ENCODE peak calls at places on chromosomes 13 and 19, in six cellular contexts. Y is H1, Q is Karpas-422, A is mammary epithelial cell, E is OCI-LY7, O is fibroblast of lung. W is an unnamed sample. For H4K20me1, the result is how much of the 10 kb centered on the place peaks cover.

GRCh38 chr13:80337011-80337688 is 3.8 kb downstream of the SPRY2 start:
- DNase-seq in Y (no peak), Q (no peak), A (peak), E (no peak), O (peak), W (no peak)

GRCh38 chr19:50817941-50818858 is 5.4 kb downstream of the KLK1 start:
- DNase-seq in Y (peak), Q (peak), A (no peak), E (peak), O (no peak), W (peak)

GRCh38 chr19:8377598-8377997 is 12.6 kb upstream of the RAB11B start:
- DNase-seq in Y (no peak), Q (no peak), A (no peak), E (no peak), O (no peak), W (no peak)

GRCh38 chr19:34265221-34265650 is 10.9 kb downstream of the GARRE1 start:
- DNase-seq in Y (no peak), Q (no peak), A (peak), E (no peak), O (no peak), W (no peak)

GRCh38 chr19:771332-771785 is 20.4 kb downstream of the MISP start:
- DNase-seq in Y (no peak), Q (peak), A (peak), E (peak), O (peak), W (peak)

GRCh38 chr13:110580800-110581199 is 19.3 kb upstream of the RAB20 start:
- DNase-seq in Y (no peak), Q (no peak), A (no peak), E (no peak), O (no peak), W (no peak)

GRCh38 chr13:33509642-33510229 is 224.2 kb upstream of the STARD13 start:
- DNase-seq in Y (no peak), Q (no peak), A (no peak), E (no peak), O (peak), W (peak)

GRCh38 chr19:54188224-54188871 is 1.0 kb downstream of the MBOAT7 start:
- DNase-seq in Y (no peak), Q (peak), A (peak), E (no peak), O (peak), W (peak)

GRCh38 chr13:99320693-99321481 is 13.7 kb upstream of the GPR183 start:
- DNase-seq in Y (no peak), Q (peak), A (peak), E (no peak), O (peak), W (peak)

GRCh38 chr13:20924758-20925394 is 22.3 kb upstream of the XPO4 start:
- DNase-seq in Y (no peak), Q (peak), A (peak), E (peak), O (peak), W (peak)

GRCh38 chr13:97627566-97627965 is 193.6 kb downstream of the RAP2A start:
- DNase-seq in Y (no peak), Q (no peak), A (peak), E (no peak), O (peak), W (peak)

GRCh38 chr13:49140910-49141611 is 79.1 kb upstream of the MLNR start:
- DNase-seq in Y (no peak), Q (no peak), A (no peak), E (no peak), O (no peak), W (no peak)
- H3K4me2 ChIP-seq in Y (no peak), Q (no peak), A (no peak), E (no peak), O (no peak), W (no peak)

GRCh38 chr13:113853518-113854237 is 10.2 kb downstream of the GAS6 start:
- DNase-seq in Y (no peak), Q (no peak), A (no peak), E (no peak), O (no peak), W (no peak)

GRCh38 chr13:113854238-113855011 is 9.5 kb downstream of the GAS6 start:
- DNase-seq in Y (no peak), Q (no peak), A (no peak), E (no peak), O (peak), W (no peak)

GRCh38 chr13:113851480-113851803 is 12.4 kb downstream of the GAS6 start:
- DNase-seq in Y (no peak), Q (no peak), A (no peak), E (no peak), O (no peak), W (no peak)

GRCh38 chr13:113851826-113852535 is 11.9 kb downstream of the GAS6 start:
- DNase-seq in Y (no peak), Q (no peak), A (no peak), E (no peak), O (no peak), W (no peak)

GRCh38 chr13:113852536-113853517 is 11.0 kb downstream of the GAS6 start:
- DNase-seq in Y (no peak), Q (no peak), A (no peak), E (no peak), O (no peak), W (no peak)
- H4K20me1 ChIP-seq in Y (under half), Q (under half), A (under half), E (under half), O (under half), W (under half)

GRCh38 chr19:41930322-41930722 is 2.1 kb upstream of the ERFL start:
- DNase-seq in Y (no peak), Q (peak), A (no peak), E (no peak), O (no peak), W (no peak)

GRCh38 chr19:41927810-41928192 is 448 bp downstream of the ERFL start:
- DNase-seq in Y (no peak), Q (peak), A (no peak), E (peak), O (no peak), W (no peak)

GRCh38 chr19:41928221-41928683 is at the start of gene ERFL:
- DNase-seq in Y (no peak), Q (peak), A (no peak), E (peak), O (no peak), W (no peak)

GRCh38 chr19:41929536-41930071 is 1.4 kb upstream of the ERFL start:
- DNase-seq in Y (no peak), Q (peak), A (no peak), E (peak), O (no peak), W (no peak)

DNA sequence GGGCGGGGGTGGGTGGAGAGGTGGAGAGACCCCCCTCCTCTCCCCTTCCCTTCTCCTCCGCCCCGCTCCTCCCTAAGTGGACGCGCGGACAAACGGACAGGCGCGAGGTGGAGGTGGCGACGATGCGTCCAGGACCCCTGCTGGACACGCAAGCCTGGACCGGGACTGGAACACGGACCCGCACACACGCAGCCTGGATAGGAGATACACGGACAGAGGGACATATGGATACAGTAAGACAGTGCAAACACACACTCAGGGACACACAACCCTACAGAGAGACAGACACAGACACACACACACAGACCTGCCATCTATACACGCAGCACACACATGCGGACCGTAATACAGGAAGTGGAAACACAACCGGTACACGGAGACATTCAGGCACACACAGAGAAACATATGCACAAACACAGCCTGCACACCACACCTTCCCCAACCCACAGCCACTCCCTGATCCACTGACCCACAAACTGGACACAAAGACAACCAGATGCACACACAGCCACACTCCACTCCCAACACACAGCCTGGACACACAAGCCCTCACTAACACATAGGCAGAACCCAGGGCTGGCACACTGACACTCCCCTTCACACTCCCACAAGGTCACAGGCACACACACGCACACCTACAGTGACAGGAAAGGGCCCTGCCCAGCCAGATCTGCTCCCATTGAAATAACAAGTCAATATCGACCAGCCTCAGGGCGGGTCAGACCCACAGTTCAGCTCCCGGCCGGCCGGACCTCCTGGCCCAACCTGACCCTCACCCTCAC is 696 bp upstream of the ERFL start:
- DNase-seq in Y (no peak), Q (peak), A (no peak), E (peak), O (no peak), W (no peak)
- H3K4me2 ChIP-seq in Y (peak), Q (peak), A (peak), E (peak), O (peak), W (peak)

GRCh38 chr19:17735410-17735809 is 15.9 kb upstream of the FCHO1 start:
- DNase-seq in Y (no peak), Q (no peak), A (no peak), E (no peak), O (no peak), W (no peak)

GRCh38 chr19:17737690-17738153 is 13.6 kb upstream of the FCHO1 start:
- DNase-seq in Y (no peak), Q (no peak), A (peak), E (no peak), O (peak), W (no peak)

GRCh38 chr19:17739121-17739875 is 12.0 kb upstream of the FCHO1 start:
- DNase-seq in Y (no peak), Q (peak), A (no peak), E (peak), O (no peak), W (no peak)

GRCh38 chr19:17733127-17733526 is 13.8 kb downstream of the MAP1S start:
- DNase-seq in Y (no peak), Q (no peak), A (no peak), E (no peak), O (no peak), W (no peak)

GRCh38 chr19:17734146-17734545 is 14.9 kb downstream of the MAP1S start:
- DNase-seq in Y (no peak), Q (no peak), A (no peak), E (no peak), O (no peak), W (no peak)
- H4K20me1 ChIP-seq in Y (under half), Q (under half), A (under half), E (under half), O (under half), W (under half)

GRCh38 chr19:28485300-28485699 is 727.7 kb downstream of the UQCRFS1 start:
- DNase-seq in Y (no peak), Q (no peak), A (no peak), E (no peak), O (no peak), W (no peak)
- H3K4me2 ChIP-seq in Y (no peak), Q (no peak), A (no peak), E (no peak), O (no peak), W (no peak)

GRCh38 chr13:114089341-114089740 is 43.1 kb downstream of the RASA3 start:
- DNase-seq in Y (no peak), Q (no peak), A (peak), E (no peak), O (no peak), W (no peak)

GRCh38 chr13:114088863-114089262 is 43.6 kb downstream of the RASA3 start:
- DNase-seq in Y (no peak), Q (no peak), A (no peak), E (no peak), O (no peak), W (no peak)

GRCh38 chr13:114089751-114090400 is 42.5 kb downstream of the RASA3 start:
- DNase-seq in Y (no peak), Q (no peak), A (no peak), E (no peak), O (no peak), W (no peak)

GRCh38 chr13:114088234-114088633 is 44.2 kb downstream of the RASA3 start:
- DNase-seq in Y (no peak), Q (no peak), A (no peak), E (no peak), O (no peak), W (no peak)

GRCh38 chr13:114087430-114087829 is 45.0 kb downstream of the RASA3 start:
- DNase-seq in Y (no peak), Q (no peak), A (no peak), E (no peak), O (no peak), W (no peak)
- H4K20me1 ChIP-seq in Y (under half), Q (under half), A (under half), E (under half), O (under half), W (under half)

GRCh38 chr13:51370811-51371210 is 31.3 kb downstream of the SERPINE3 start:
- DNase-seq in Y (no peak), Q (no peak), A (no peak), E (no peak), O (no peak), W (no peak)

GRCh38 chr13:51370116-51370515 is 30.6 kb downstream of the SERPINE3 start:
- DNase-seq in Y (no peak), Q (no peak), A (no peak), E (no peak), O (no peak), W (no peak)

GRCh38 chr13:51373451-51373850 is 34.0 kb downstream of the SERPINE3 start:
- DNase-seq in Y (no peak), Q (no peak), A (no peak), E (no peak), O (no peak), W (no peak)

DNA sequence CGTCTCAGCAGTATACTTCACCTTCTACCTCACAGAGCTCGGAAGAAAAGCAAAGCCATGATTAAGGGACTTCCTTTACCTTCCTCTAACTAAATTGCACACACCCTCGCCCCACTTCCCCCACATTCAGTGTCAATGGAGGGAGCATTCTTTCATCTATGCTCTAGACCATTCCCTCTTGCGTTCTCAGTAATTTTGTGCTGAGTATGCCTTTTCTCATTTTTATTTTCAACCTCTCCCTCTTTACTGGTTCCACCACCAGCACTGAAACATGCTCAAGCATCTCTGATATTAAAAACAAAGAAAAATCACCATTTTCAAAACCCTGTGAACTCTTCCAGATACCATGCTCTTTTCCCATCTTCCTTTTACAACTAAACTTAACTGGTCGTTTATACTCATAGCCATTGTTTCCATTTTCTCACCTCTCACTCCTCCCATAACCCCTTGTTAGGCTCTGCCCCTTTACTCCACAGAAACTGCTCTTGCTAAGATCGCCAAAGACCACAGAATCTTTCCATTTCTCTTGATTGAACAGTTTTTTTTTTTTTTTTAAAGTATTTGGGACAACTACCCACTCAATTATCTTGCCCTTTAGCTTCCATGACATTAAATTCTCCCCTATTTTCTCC is 32.4 kb downstream of the SERPINE3 start:
- DNase-seq in Y (no peak), Q (no peak), A (no peak), E (no peak), O (no peak), W (no peak)
- H3K4me2 ChIP-seq in Y (no peak), Q (no peak), A (no peak), E (no peak), O (no peak), W (no peak)

GRCh38 chr13:75818181-75819110 is 182.3 kb downstream of the LMO7 start:
- DNase-seq in Y (no peak), Q (no peak), A (no peak), E (no peak), O (no peak), W (no peak)
- H4K20me1 ChIP-seq in Y (under half), Q (under half), A (under half), E (under half), O (under half), W (under half)

W was measured in PC-3.